ENCODE peak calls at places on chromosome 4, in four cellular contexts. T is HEK293T, J is WTC11, K is K562. E is an unnamed sample.

GRCh38 chr4:114267976-114268375 is 288.5 kb upstream of the ARSJ start:
- DNase-seq in T (no peak), J (no peak), K (no peak), E (no peak)

GRCh38 chr4:23068287-23068686 is 375.6 kb downstream of the GBA3 start:
- DNase-seq in J (no peak), T (no peak), K (no peak), E (no peak)

GRCh38 chr4:142516686-142517145 is 329.4 kb downstream of the INPP4B start:
- DNase-seq in J (no peak), K (no peak), T (no peak), E (no peak)

GRCh38 chr4:153257966-153258365 is 53.7 kb downstream of the TRIM2 start:
- DNase-seq in T (no peak), K (no peak), J (peak), E (no peak)

GRCh38 chr4:140637836-140638235 is 69.1 kb upstream of the UCP1 start:
- DNase-seq in T (peak), J (peak), K (peak), E (peak)

GRCh38 chr4:15811703-15812325 is 33.7 kb downstream of the CD38 start:
- DNase-seq in J (no peak), K (no peak), T (no peak), E (no peak)

GRCh38 chr4:34720563-34720962 is 1523.8 kb downstream of the ARAP2 start:
- DNase-seq in T (peak), K (no peak), J (no peak), E (peak)

GRCh38 chr4:77308843-77309242 is 151.8 kb downstream of the CCNG2 start:
- DNase-seq in T (peak), K (peak), J (no peak), E (peak)

GRCh38 chr4:4677825-4678522 is 136.1 kb upstream of the STX18 start:
- DNase-seq in J (peak), K (peak), T (peak), E (no peak)

GRCh38 chr4:68348577-68348976 is 1.3 kb downstream of the YTHDC1 start:
- DNase-seq in T (no peak), J (no peak), K (no peak), E (no peak)

GRCh38 chr4:177225605-177226004 is 84.1 kb upstream of the NEIL3 start:
- DNase-seq in T (no peak), K (no peak), J (no peak), E (no peak)

GRCh38 chr4:17468638-17469221 is 43.2 kb downstream of the QDPR start:
- DNase-seq in J (peak), T (peak), K (peak), E (peak)

GRCh38 chr4:125115476-125115875 is 199.3 kb upstream of the FAT4 start:
- DNase-seq in K (no peak), J (no peak), T (no peak), E (no peak)

GRCh38 chr4:155667538-155668511 is 1.2 kb downstream of the GUCY1A1 start:
- DNase-seq in J (peak), T (peak), K (no peak), E (no peak)

GRCh38 chr4:86935499-86935832 is 655 bp downstream of the AFF1 start:
- DNase-seq in K (no peak), J (no peak), T (no peak), E (no peak)

GRCh38 chr4:101527186-101527585 is 179.9 kb upstream of the PPP3CA start:
- DNase-seq in K (no peak), J (no peak), T (no peak), E (no peak)

GRCh38 chr4:189784651-189785050 is 156.0 kb upstream of the FRG1 start:
- DNase-seq in K (no peak), T (no peak), J (no peak), E (no peak)

GRCh38 chr4:70902577-70903281 is 560 bp downstream of the MOB1B start:
- DNase-seq in K (peak), J (no peak), T (peak), E (no peak)

GRCh38 chr4:87375719-87376291 is 15.2 kb downstream of the HSD17B11 start:
- DNase-seq in K (peak), J (no peak), T (peak), E (peak)

GRCh38 chr4:20687894-20688293 is 12.4 kb upstream of the PACRGL start:
- DNase-seq in T (no peak), J (no peak), K (no peak), E (no peak)

GRCh38 chr4:69156913-69157312 is 57.6 kb downstream of the UGT2B11 start:
- DNase-seq in K (no peak), T (peak), J (peak), E (peak)

GRCh38 chr4:32499176-32499575 is 1779.0 kb downstream of the PCDH7 start:
- DNase-seq in J (no peak), K (no peak), T (no peak), E (no peak)

GRCh38 chr4:11698846-11699590 is 270.3 kb upstream of the HS3ST1 start:
- DNase-seq in J (no peak), T (no peak), K (no peak), E (no peak)

GRCh38 chr4:146952896-146953295 is 7.2 kb upstream of the TTC29 start:
- DNase-seq in K (no peak), T (no peak), J (no peak), E (no peak)

GRCh38 chr4:184793735-184794355 is 31.9 kb downstream of the ACSL1 start:
- DNase-seq in K (no peak), T (no peak), J (no peak), E (no peak)

GRCh38 chr4:55754754-55755350 is 64.7 kb upstream of the EXOC1L start:
- DNase-seq in T (no peak), K (no peak), J (no peak), E (no peak)

GRCh38 chr4:15870921-15871664 is 67.4 kb downstream of the FGFBP1 start:
- DNase-seq in K (no peak), J (no peak), T (no peak), E (no peak)

GRCh38 chr4:41287005-41287404 is 30.3 kb downstream of the UCHL1 start:
- DNase-seq in J (no peak), K (no peak), T (no peak), E (no peak)

GRCh38 chr4:26048378-26048882 is 134.4 kb downstream of the SMIM20 start:
- DNase-seq in T (no peak), K (no peak), J (no peak), E (no peak)

GRCh38 chr4:83320548-83320947 is 14.1 kb downstream of the HPSE start:
- DNase-seq in K (no peak), T (no peak), J (no peak), E (no peak)

GRCh38 chr4:153488006-153488718 is 22.0 kb downstream of the TMEM131L start:
- DNase-seq in T (no peak), J (no peak), K (no peak), E (no peak)

GRCh38 chr4:77095101-77095826 is 19.5 kb upstream of the CCNI start:
- DNase-seq in J (peak), T (peak), K (peak), E (peak)

GRCh38 chr4:105520819-105521790 is 31.3 kb upstream of the ARHGEF38 start:
- DNase-seq in K (peak), J (peak), T (peak), E (peak)

GRCh38 chr4:17111959-17112659 is 213.7 kb upstream of the LDB2 start:
- DNase-seq in K (peak), J (peak), T (peak), E (peak)

GRCh38 chr4:22474636-22475310 is 41.1 kb downstream of the ADGRA3 start:
- DNase-seq in J (no peak), K (no peak), T (no peak), E (peak)

DNA sequence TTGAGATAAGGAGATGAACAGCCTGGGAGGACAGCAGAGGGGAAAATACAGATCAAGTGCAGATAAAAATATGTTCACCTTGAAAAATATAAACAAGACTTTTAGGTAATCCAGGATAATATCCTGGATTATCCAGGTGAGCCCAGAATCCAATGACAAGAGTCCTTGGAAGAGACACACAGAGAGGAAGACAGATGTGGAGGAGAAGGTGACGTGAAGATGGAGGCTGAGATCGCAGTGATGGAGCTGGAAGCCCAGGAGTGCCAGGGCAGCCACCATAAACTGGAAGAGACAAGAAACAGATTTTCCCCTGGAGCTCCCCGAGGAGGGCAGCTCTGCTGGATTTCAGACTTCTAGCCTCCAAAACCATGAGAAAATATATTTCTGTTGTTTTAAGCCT is 230.7 kb downstream of the UNC5C start:
- DNase-seq in K (no peak), T (no peak), J (no peak), E (no peak)
- TF ChIP-seq ELF4 in K (no peak), T (no peak), J (no peak), E (no peak)

GRCh38 chr4:6331468-6331867 is 61.8 kb downstream of the WFS1 start:
- DNase-seq in J (no peak), T (no peak), K (no peak), E (no peak)

GRCh38 chr4:6329478-6330383 is 60.1 kb downstream of the WFS1 start:
- DNase-seq in K (peak), J (no peak), T (no peak), E (no peak)

GRCh38 chr4:6330384-6330767 is 60.7 kb downstream of the WFS1 start:
- DNase-seq in K (no peak), T (no peak), J (no peak), E (no peak)

GRCh38 chr4:6332042-6332668 is 62.5 kb downstream of the WFS1 start:
- DNase-seq in J (peak), T (peak), K (peak), E (no peak)

DNA sequence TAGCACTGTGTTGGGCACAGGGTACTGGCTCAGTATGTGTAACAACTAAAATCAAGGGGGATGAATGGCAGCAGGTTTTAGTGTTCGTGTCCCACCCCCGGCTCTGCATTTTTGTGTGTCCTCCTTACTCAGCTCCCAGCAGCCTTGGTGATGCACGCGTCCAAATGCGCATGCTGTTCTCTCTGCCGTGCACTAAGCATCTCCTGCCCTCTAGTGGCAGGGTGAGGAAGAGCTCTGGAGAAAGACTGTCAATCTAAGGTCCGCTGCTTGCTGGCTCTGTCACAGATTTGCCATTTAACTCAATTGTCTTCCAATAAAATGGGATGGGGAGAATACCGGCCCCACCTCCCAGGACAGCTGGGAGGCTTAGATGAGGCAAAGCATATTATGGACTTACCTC is 61.4 kb downstream of the WFS1 start:
- DNase-seq in K (peak), T (peak), J (peak), E (peak)
- TF ChIP-seq ELF4 in K (no peak), T (no peak), J (no peak), E (no peak)

GRCh38 chr4:159105761-159106243 is 2.9 kb downstream of the RAPGEF2 start:
- DNase-seq in T (no peak), J (no peak), K (no peak), E (peak)
- TF ChIP-seq ELF4 in T (no peak), J (no peak), K (no peak), E (no peak)

DNA sequence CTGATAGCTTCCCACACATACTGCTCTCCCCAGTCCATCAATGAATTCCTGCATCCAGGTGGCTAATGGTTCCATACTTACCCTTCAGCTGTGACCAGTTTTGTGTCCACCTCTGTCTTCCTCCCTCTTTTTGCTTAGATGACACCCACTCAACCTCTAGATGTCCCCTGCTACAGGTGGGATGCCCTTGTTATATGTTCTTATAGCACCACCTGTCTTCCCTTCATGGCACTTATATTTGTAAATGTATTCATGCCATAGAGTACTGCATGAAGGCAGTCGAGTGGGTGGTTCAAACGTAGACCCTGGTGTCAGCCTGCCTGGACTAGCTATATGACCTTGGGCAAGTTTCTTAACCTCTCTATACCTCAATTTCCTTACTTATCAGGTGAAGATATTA is 6.5 kb upstream of the USP46 start:
- DNase-seq in T (no peak), J (no peak), K (no peak), E (peak)
- TF ChIP-seq ELF4 in T (no peak), J (no peak), K (no peak), E (no peak)

DNA sequence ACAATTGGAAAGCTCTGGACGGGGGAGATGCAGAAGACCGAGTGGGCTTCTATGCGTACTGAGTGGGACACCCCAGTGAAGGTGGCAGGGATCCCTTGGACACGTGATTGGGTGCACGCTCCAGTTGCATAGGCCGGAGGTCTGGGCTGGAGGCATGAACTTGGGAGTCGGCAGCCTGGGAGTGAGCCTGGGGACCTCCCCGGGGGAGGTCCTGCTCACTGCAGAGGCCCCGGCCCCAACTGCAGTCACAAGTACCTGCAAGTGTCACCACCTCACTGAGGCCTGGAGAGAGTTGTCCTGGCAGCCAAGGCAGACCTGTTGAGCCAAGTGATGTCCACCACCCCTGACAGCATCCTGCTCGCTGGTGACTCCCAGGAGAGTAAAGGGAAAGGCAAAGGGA is 49.3 kb upstream of the HMX1 start:
- DNase-seq in J (no peak), T (peak), K (no peak), E (no peak)
- TF ChIP-seq ELF4 in J (no peak), T (no peak), K (no peak), E (no peak)

GRCh38 chr4:165785337-165785736 is 87.7 kb upstream of the TLL1 start:
- DNase-seq in K (no peak), T (no peak), J (no peak), E (no peak)

GRCh38 chr4:165780735-165781134 is 92.3 kb upstream of the TLL1 start:
- DNase-seq in J (no peak), T (no peak), K (no peak), E (no peak)

GRCh38 chr4:165783626-165784025 is 89.4 kb upstream of the TLL1 start:
- DNase-seq in K (no peak), T (no peak), J (no peak), E (no peak)

GRCh38 chr4:165787516-165788274 is 85.3 kb upstream of the TLL1 start:
- DNase-seq in J (no peak), T (no peak), K (no peak), E (no peak)

DNA sequence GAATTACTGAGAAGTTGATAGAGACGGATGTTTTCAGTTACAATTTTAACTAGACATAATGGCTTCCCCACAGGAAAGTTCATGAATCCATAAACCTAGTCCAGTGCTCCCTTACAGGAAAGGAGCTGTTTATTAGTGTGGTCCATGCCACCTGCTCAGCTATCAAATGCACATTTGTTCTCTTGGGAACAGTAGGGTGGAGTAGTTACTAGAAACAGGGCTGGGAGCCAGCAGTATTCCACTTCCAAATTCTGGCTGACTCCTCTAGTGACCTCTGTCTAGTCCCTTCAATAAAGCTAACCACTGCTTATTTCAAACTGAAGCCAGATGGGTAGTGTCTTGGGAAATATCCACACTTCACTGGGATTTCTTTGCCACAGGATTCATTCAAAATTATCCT is 88.4 kb upstream of the TLL1 start:
- DNase-seq in K (no peak), T (no peak), J (no peak), E (no peak)
- TF ChIP-seq ELF4 in K (no peak), T (no peak), J (no peak), E (no peak)

GRCh38 chr4:53019485-53020382 is 157.6 kb downstream of the RASL11B start:
- DNase-seq in T (no peak), K (peak), J (no peak), E (peak)
- TF ChIP-seq ELF4 in T (no peak), K (no peak), J (no peak), E (peak)

DNA sequence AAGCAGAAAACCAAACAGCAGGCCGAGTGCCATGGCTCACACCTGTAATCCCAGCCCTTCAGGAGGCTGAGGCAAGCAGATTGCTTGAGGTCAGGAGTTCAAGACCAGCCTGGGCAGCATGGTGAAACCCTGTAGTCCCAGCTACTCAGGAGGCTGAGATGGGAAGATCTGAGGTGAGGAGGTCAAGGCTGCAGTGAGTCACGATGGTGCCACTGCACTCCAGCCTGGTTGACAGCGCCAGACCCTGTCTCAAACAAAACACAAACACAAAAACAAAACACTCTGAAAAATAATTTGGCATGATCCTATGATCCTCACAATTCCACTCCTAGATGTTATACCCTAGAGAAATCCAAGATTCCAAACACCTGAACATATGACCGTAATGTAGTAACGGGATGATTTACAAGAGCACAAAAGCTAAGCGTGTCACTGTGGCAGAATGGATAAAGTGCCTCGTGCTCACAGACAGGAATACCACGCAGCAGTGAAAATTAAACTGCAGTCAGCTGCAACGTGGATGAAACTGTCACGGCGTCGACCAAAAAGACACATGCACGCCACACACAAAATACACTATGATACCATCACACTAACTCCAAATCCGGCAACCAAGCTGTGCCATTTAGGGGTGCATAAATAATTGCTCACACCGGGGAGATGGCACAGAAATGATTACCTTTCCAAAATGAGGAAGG is 1.7 kb downstream of the NELFA start:
- DNase-seq in J (no peak), T (no peak), K (no peak), E (peak)
- TF ChIP-seq ELF4 in J (no peak), T (no peak), K (no peak), E (no peak)

GRCh38 chr4:122100508-122100907 is 51.6 kb upstream of the BLTP1 start:
- DNase-seq in K (no peak), T (peak), J (no peak), E (no peak)
- TF ChIP-seq ELF4 in K (no peak), T (no peak), J (no peak), E (no peak)

E was measured in HepG2.